ENCODE peak calls at places on chromosomes 13 and 19, in six cellular contexts. G is Ammon's horn; N is Caco-2; Q is activated CD8-positive, alpha-beta memory T cell treated with anti-CD3 and anti-CD28 coated beads, Interleukin-2, amount 10 ng/mL, durations not matched to agents 7 days and 5 days; K is stimulated activated CD4-positive, alpha-beta T cell treated with anti-CD3 and anti-CD28 coated beads, Interleukin-1b, Interleukin-23, amount 100 ng/mL, for 24 hours; U is T follicular helper cell. J is an unnamed sample.

GRCh38 chr13:69264362-69265334 is 843.0 kb upstream of the ATXN8OS start:
- DNase-seq in G (no peak), N (no peak), Q (no peak), K (no peak), U (no peak), J (no peak)

GRCh38 chr13:51230473-51231105 is 8.4 kb downstream of the FAM124A start:
- DNase-seq in G (peak; percentile 69), N (no peak), Q (no peak), K (no peak), U (no peak), J (no peak)

GRCh38 chr19:11485245-11485837 is 4.5 kb upstream of the ELAVL3 start:
- DNase-seq in G (no peak), N (no peak), Q (no peak), K (no peak), U (no peak), J (no peak)

GRCh38 chr13:19860884-19861655 is 2.4 kb downstream of the ZMYM5 start:
- DNase-seq in G (no peak), N (no peak), Q (peak; percentile 65), K (no peak), U (no peak), J (no peak)

GRCh38 chr13:27967203-27967735 is 1.8 kb downstream of the CDX2 start:
- DNase-seq in G (no peak), N (peak; percentile 40), Q (no peak), K (no peak), U (no peak), J (no peak)

GRCh38 chr13:31797154-31797775 is 57.9 kb downstream of the RXFP2 start:
- DNase-seq in G (peak; percentile 16), N (peak; percentile 24), Q (no peak), K (no peak), U (no peak), J (no peak)

GRCh38 chr13:27403727-27404385 is 20.6 kb upstream of the GTF3A start:
- DNase-seq in G (no peak), N (peak; percentile 61), Q (no peak), K (no peak), U (no peak), J (no peak)

GRCh38 chr13:51453959-51454703 is 1.3 kb upstream of the INTS6 start:
- DNase-seq in G (peak; percentile 30), N (peak; percentile 32), Q (peak; percentile 59), K (no peak), U (no peak), J (peak; percentile 47)

GRCh38 chr13:114017028-114017630 is 43.3 kb upstream of the C13orf46 start:
- DNase-seq in G (no peak), N (no peak), Q (no peak), K (no peak), U (no peak), J (no peak)

GRCh38 chr19:50419580-50420035 is 870 bp downstream of the SPIB start:
- DNase-seq in G (no peak), N (no peak), Q (no peak), K (no peak), U (no peak), J (no peak)

GRCh38 chr19:15298847-15299567 is 33.3 kb downstream of the BRD4 start:
- DNase-seq in G (no peak), N (no peak), Q (no peak), K (no peak), U (no peak), J (no peak)

GRCh38 chr19:46603195-46603637 is 2.1 kb downstream of the CALM3 start:
- DNase-seq in G (no peak), N (peak; percentile 89), Q (no peak), K (no peak), U (no peak), J (no peak)

GRCh38 chr19:48900477-48901452 is 653 bp downstream of the NUCB1 start:
- DNase-seq in G (peak; percentile 19), N (no peak), Q (peak; percentile 54), K (no peak), U (no peak), J (no peak)

GRCh38 chr19:34044011-34044410 is 128.3 kb upstream of the LSM14A start:
- DNase-seq in G (no peak), N (peak; percentile 76), Q (no peak), K (no peak), U (no peak), J (no peak)

GRCh38 chr13:41224113-41225110 is 30.0 kb upstream of the KBTBD7 start:
- DNase-seq in G (no peak), N (no peak), Q (no peak), K (no peak), U (no peak), J (no peak)

GRCh38 chr13:97221046-97221445 is 1.1 kb upstream of the MBNL2 start:
- DNase-seq in G (no peak), N (no peak), Q (no peak), K (no peak), U (no peak), J (no peak)

GRCh38 chr19:38142176-38143035 is 81.6 kb downstream of the DPF1 start:
- DNase-seq in G (peak; percentile 86), N (peak; percentile 77), Q (peak; percentile 68), K (no peak), U (peak; percentile 10), J (peak; percentile 36)

GRCh38 chr13:40172878-40173277 is 493.6 kb downstream of the FOXO1 start:
- DNase-seq in G (no peak), N (no peak), Q (no peak), K (no peak), U (no peak), J (no peak)

GRCh38 chr19:4742717-4743646 is 19.3 kb upstream of the DPP9 start:
- DNase-seq in G (no peak), N (no peak), Q (no peak), K (no peak), U (no peak), J (no peak)

GRCh38 chr13:113275387-113275786 is 21.7 kb upstream of the LAMP1 start:
- DNase-seq in G (no peak), N (peak; percentile 77), Q (no peak), K (no peak), U (no peak), J (peak; percentile 23)

GRCh38 chr13:111899714-111900389 is 167.1 kb upstream of the SOX1 start:
- DNase-seq in G (no peak), N (no peak), Q (peak; percentile 9), K (no peak), U (no peak), J (no peak)

GRCh38 chr13:62387642-62388041 is 972.0 kb upstream of the PCDH20 start:
- DNase-seq in G (no peak), N (no peak), Q (no peak), K (no peak), U (no peak), J (no peak)

GRCh38 chr13:107730835-107731234 is 484.5 kb downstream of the LIG4 start:
- DNase-seq in G (no peak), N (no peak), Q (no peak), K (no peak), U (no peak), J (no peak)

GRCh38 chr13:88429862-88430261 is 758.7 kb downstream of the SLITRK5 start:
- DNase-seq in G (no peak), N (no peak), Q (no peak), K (no peak), U (no peak), J (no peak)